ENCODE peak calls at places on chromosome 11, in ten cellular contexts. M is GM23338, A is A549, N is neural crest cell, G is brain microvascular endothelial cell, U is kidney, Z is fibroblast of mammary gland, X is left ventricle myocardium inferior, W is OCI-LY7, C is endothelial cell. V is an unnamed sample.

GRCh38 chr11:85028329-85029101 is 598.6 kb downstream of the DLG2 start:
- DNase-seq in M (no peak), A (no peak), N (no peak), G (no peak), U (no peak), Z (no peak), X (no peak), W (no peak), C (no peak), V (no peak)

GRCh38 chr11:123228489-123229163 is 33.6 kb upstream of the CLMP start:
- DNase-seq in M (peak; percentile 42), A (no peak), N (no peak), G (no peak), U (no peak), Z (no peak), X (no peak), W (no peak), C (no peak), V (no peak)

GRCh38 chr11:68843703-68844312 is 2.1 kb upstream of the CPT1A start:
- DNase-seq in M (peak; percentile 92), A (peak; percentile 51), N (no peak), G (no peak), U (peak; percentile 94), Z (no peak), X (peak; percentile 87), W (peak; percentile 70), C (peak; percentile 18), V (peak; percentile 47)

GRCh38 chr11:58573451-58574104 is 2.1 kb downstream of the LPXN start:
- DNase-seq in M (no peak), A (peak; percentile 54), N (no peak), G (peak; percentile 88), U (no peak), Z (peak; percentile 91), X (peak; percentile 47), W (peak; percentile 78), C (no peak), V (peak; percentile 50)

GRCh38 chr11:64663656-64664055 is 59.3 kb downstream of the NRXN2 start:
- DNase-seq in M (no peak), A (no peak), N (no peak), G (no peak), U (no peak), Z (no peak), X (no peak), W (no peak), C (no peak), V (no peak)

GRCh38 chr11:133163463-133164419 is 368.6 kb downstream of the OPCML start:
- DNase-seq in M (peak; percentile 86), A (peak; percentile 42), N (no peak), G (peak; percentile 36), U (no peak), Z (peak; percentile 34), X (no peak), W (peak; percentile 30), C (peak; percentile 45), V (no peak)

GRCh38 chr11:117185739-117186430 is 7.3 kb downstream of the SIDT2 start:
- DNase-seq in M (no peak), A (no peak), N (no peak), G (no peak), U (peak; percentile 30), Z (no peak), X (peak; percentile 5), W (peak; percentile 75), C (no peak), V (no peak)

GRCh38 chr11:10091314-10092045 is 202.5 kb downstream of the SBF2 start:
- DNase-seq in M (no peak), A (no peak), N (no peak), G (no peak), U (no peak), Z (no peak), X (no peak), W (no peak), C (no peak), V (no peak)

GRCh38 chr11:96130061-96130460 is 206.2 kb upstream of the MTMR2 start:
- DNase-seq in M (no peak), A (no peak), N (no peak), G (no peak), U (no peak), Z (no peak), X (no peak), W (no peak), C (no peak), V (no peak)

GRCh38 chr11:72228229-72228843 is 3.8 kb downstream of the INPPL1 start:
- DNase-seq in M (peak; percentile 33), A (no peak), N (no peak), G (no peak), U (peak; percentile 73), Z (peak; percentile 46), X (no peak), W (no peak), C (no peak), V (no peak)

GRCh38 chr11:9078113-9079041 is 13.0 kb downstream of the SCUBE2 start:
- DNase-seq in M (peak; percentile 60), A (no peak), N (no peak), G (no peak), U (no peak), Z (no peak), X (no peak), W (no peak), C (no peak), V (no peak)

DNA sequence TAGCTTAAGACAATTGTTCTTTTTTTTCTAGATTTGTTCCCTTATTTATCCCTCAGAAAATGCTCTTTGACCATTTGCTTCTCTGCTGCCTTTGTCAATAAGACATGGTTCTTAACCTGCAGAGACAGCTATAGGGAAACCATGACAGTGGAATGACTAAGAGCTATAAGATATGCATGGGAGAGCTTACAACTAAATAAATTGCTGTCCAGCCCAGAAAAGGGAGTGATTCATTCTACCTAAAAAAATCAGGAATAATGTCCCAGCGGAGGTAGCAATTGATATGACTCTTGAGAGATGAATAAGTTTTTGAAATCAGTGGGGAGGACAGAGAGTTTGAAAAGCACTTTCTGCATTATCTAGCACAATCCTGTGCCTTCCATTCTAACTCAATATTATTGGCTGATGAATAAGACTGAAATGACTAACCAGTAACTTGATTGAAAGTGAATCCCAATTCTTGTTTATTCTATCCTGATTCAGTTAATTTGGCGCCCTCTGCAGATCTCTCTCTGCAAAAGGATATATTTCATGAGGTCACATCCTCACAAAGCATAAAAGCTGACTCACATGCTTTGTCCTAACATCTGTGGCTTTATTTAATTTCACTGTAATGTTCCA is 680.5 kb upstream of the API5 start:
- DNase-seq in M (peak; percentile 40), A (peak; percentile 21), N (peak; percentile 11), G (peak; percentile 36), U (no peak), Z (peak; percentile 16), X (no peak), W (peak; percentile 11), C (no peak), V (no peak)
- TF ChIP-seq CTCF in M (peak; percentile 52), A (no peak), N (peak; percentile 57), G (no peak), U (no peak), Z (peak; percentile 12), X (no peak), W (peak; percentile 74), C (no peak), V (no peak)

DNA sequence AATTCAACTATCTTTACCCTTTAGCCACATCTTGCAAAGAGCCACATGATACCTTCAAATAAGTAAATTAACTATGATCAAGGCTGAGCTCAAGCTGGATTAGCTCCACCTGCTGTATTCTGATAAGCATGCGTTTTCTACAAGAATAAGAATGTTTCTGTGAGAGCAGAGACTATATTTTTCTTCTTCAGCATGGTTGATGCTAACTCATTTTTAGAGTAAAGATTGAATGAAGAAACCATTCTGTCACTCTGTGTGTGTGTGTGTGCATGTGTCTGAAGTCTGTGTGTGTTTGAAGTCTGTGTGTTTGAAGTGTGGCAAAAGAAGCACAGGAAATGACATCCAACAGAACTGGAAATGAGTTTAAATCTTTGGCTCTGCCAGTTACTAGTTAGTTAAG is 12.0 kb upstream of the LAYN start:
- DNase-seq in M (no peak), A (no peak), N (no peak), G (no peak), U (no peak), Z (no peak), X (no peak), W (peak; percentile 8), C (no peak), V (no peak)
- TF ChIP-seq CTCF in M (peak; percentile 21), A (no peak), N (no peak), G (peak; percentile 20), U (no peak), Z (peak; percentile 5), X (no peak), W (peak; percentile 53), C (no peak), V (no peak)

DNA sequence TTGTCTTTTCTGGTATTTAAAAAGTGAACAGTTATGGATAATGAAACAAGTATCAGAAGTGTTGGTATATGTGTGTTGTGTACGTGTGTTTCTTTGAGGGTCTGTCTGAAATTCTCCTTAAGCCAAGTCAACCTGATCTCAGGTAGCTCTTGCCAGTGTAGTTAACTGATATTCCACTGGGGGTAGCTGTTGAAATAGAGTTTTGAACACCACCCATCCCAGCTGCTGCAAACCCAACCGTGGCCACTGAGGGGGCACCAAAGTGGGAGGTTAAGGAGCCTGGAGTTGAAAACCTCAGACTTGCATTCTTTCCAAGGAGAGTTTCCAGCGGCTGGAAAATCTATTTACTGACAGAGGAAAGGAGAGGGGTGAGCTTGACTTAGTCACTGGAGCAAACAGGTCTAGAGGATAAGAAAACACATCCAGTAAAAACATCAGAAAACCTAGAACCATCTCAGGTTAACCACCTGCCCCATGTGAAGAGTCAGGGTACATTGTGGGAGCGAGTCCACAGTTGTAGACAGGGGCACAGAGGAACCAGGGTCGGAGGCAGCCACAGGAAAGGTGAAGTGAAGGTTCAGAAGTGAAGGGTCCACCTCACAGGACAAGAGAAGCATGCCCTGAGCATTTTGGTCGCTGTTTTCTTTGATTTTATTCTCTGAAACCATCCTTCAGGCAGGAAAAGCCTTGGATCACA is 8.8 kb upstream of the CUL5 start:
- DNase-seq in M (peak; percentile 96), A (peak; percentile 61), N (peak; percentile 14), G (peak; percentile 21), U (no peak), Z (peak; percentile 35), X (no peak), W (peak; percentile 72), C (peak; percentile 70), V (no peak)
- TF ChIP-seq CTCF in M (peak; percentile 88), A (peak; percentile 35), N (peak; percentile 57), G (peak; percentile 68), U (peak; percentile 48), Z (peak; percentile 44), X (peak; percentile 53), W (peak; percentile 88), C (peak; percentile 72), V (no peak)

DNA sequence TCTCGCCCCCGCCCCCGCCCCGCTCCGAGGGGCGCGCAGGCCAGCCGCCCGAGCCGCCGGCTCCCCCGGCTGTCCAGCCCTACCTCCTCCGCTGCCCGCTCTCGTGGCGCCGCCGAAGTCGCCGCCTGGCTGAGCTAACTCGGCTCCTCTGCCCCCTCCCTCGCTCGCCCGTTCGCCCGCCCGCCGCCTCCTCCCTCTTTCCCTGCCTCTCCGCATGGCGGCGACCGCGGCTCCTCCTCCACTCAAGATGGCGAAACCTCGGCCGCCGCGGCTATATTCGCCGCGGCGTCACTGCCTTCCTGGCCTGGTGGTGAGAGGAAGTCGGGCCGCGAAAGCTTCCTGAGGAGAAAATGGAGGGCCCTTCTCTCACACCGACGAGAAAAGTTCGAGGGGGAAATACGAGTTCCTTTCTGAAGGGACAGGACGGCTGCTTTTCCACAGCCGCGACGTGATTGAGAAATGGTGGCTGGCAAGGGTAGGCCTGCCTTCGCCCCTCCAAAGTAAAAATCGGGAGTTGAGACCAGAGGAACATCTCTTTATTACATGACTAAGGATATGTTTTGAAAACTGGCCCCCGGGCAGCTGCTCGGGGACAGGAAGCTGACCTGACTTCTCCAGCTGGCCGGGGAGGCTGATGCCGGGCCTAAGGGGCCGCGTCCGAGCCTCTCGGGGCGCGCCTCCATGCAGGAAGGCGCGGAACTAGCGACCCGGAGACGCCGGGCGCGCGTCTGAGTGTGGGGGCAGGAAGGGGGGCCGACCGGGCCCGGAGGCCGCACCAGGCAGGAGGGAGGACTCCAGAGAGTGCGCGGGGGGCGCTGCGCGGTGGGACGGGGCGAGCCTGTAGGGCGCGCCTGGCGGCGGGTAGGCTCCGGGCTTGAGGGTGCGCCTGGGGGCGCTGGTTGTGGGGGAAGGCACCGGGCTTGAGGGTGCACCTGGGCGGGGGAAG is at the start of gene DDX6:
- DNase-seq in M (peak; percentile 88), A (peak; percentile 81), N (peak; percentile 86), G (peak; percentile 83), U (peak; percentile 98), Z (peak; percentile 80), X (peak; percentile 93), W (peak; percentile 89), C (peak; percentile 92), V (peak; percentile 87)
- TF ChIP-seq CTCF in M (no peak), A (no peak), N (peak; percentile 30), G (peak; percentile 40), U (no peak), Z (no peak), X (peak; percentile 44), W (peak; percentile 63), C (no peak), V (no peak)